ENCODE peak calls at places on chromosomes 16 and 17, in nine cellular contexts. O is cardiac fibroblast, X is NCI-H82, D is astrocyte, S is HEK293T, Q is cerebellar nuclear complex, H is fibroblast of gingiva, L is prostate gland, J is non-pigmented ciliary epithelial cell. I is an unnamed sample.

GRCh38 chr16:28279006-28279405 is 13.3 kb upstream of the SBK1 start:
- DNase-seq in S (no peak), Q (no peak), O (no peak), J (no peak), X (no peak), L (no peak), H (no peak), D (no peak), I (no peak)

GRCh38 chr17:18181358-18181757 is 2.3 kb upstream of the ALKBH5 start:
- DNase-seq in L (no peak), S (no peak), X (no peak), O (peak), Q (no peak), J (no peak), H (no peak), D (peak), I (no peak)

GRCh38 chr17:48440660-48441059 is 10.6 kb upstream of the SKAP1 start:
- DNase-seq in J (no peak), D (no peak), S (no peak), Q (no peak), L (no peak), H (no peak), X (no peak), O (no peak), I (no peak)

GRCh38 chr16:2003827-2004641 is 5.6 kb downstream of the ZNF598 start:
- DNase-seq in X (peak), H (peak), J (no peak), O (peak), S (peak), D (peak), Q (no peak), L (peak), I (peak)

GRCh38 chr17:61389670-61390478 is 9.8 kb upstream of the TBX2 start:
- DNase-seq in Q (no peak), S (peak), L (no peak), J (no peak), X (peak), H (peak), D (no peak), O (peak), I (peak)

GRCh38 chr17:40813804-40814203 is 8.6 kb downstream of the KRT10 start:
- DNase-seq in Q (no peak), D (peak), J (no peak), S (no peak), O (no peak), X (no peak), L (no peak), H (no peak), I (no peak)

GRCh38 chr17:27654136-27654535 is 23.1 kb downstream of the LGALS9 start:
- DNase-seq in J (no peak), Q (no peak), S (no peak), D (no peak), H (no peak), O (no peak), X (no peak), L (no peak), I (no peak)

GRCh38 chr17:1029196-1029911 is 32.4 kb downstream of the TIMM22 start:
- DNase-seq in L (no peak), X (peak), D (peak), Q (no peak), J (peak), H (peak), S (no peak), O (peak), I (no peak)

GRCh38 chr16:2512920-2513404 is 790 bp upstream of the ATP6V0C start:
- DNase-seq in X (peak), H (no peak), J (no peak), L (no peak), Q (no peak), O (no peak), D (no peak), S (no peak), I (no peak)

GRCh38 chr16:12255919-12256665 is 279.6 kb downstream of the SNX29 start:
- DNase-seq in J (no peak), X (no peak), L (no peak), Q (no peak), D (no peak), S (no peak), H (no peak), O (no peak), I (no peak)

GRCh38 chr16:70725912-70726828 is 40.3 kb upstream of the MTSS2 start:
- DNase-seq in D (no peak), H (no peak), O (peak), J (no peak), Q (no peak), S (no peak), X (no peak), L (peak), I (no peak)

GRCh38 chr17:17606416-17607000 is 15.0 kb upstream of the PEMT start:
- DNase-seq in O (no peak), J (no peak), Q (no peak), X (peak), D (no peak), L (no peak), H (peak), S (no peak), I (no peak)

GRCh38 chr16:35523991-35524390 is 2064.6 kb downstream of the TP53TG3F start:
- DNase-seq in D (no peak), Q (no peak), O (no peak), X (peak), J (no peak), S (no peak), L (peak), H (no peak), I (no peak)

GRCh38 chr17:42672038-42672437 is 4.8 kb downstream of the PLEKHH3 start:
- DNase-seq in L (peak), Q (no peak), X (no peak), J (no peak), H (no peak), S (no peak), D (no peak), O (no peak), I (no peak)

GRCh38 chr17:78583091-78583490 is 5.9 kb upstream of the DNAH17 start:
- DNase-seq in D (no peak), Q (no peak), X (peak), S (peak), J (no peak), L (no peak), O (no peak), H (no peak), I (no peak)

GRCh38 chr17:78174332-78174869 is 6.0 kb downstream of the SYNGR2 start:
- DNase-seq in Q (peak), X (no peak), J (no peak), O (no peak), D (no peak), H (peak), S (no peak), L (peak), I (peak)

GRCh38 chr17:68605914-68606313 is 4.7 kb upstream of the FAM20A start:
- DNase-seq in S (no peak), Q (no peak), J (no peak), L (no peak), D (no peak), O (no peak), H (no peak), X (no peak), I (no peak)

GRCh38 chr16:16868727-16869126 is 489.8 kb downstream of the NPIPA7 start:
- DNase-seq in O (no peak), S (no peak), D (no peak), J (no peak), H (no peak), X (no peak), Q (no peak), L (no peak), I (no peak)